ENCODE peak calls at places on chromosomes 3 and 15, in six cellular contexts. M is stimulated activated CD4-positive, alpha-beta T cell treated with anti-CD3 and anti-CD28 coated beads, Interleukin-2, amount 100 ng/mL, for 48 hours; I is HL-60; X is GM04503; G is upper lobe of right lung; R is GM13977. D is an unnamed sample.

GRCh38 chr3:194732617-194733016 is 46.9 kb downstream of the FAM43A start:
- DNase-seq in M (no peak), I (no peak), X (no peak), G (no peak), R (no peak), D (no peak)

GRCh38 chr15:66043264-66043663 is 174.0 kb downstream of the RAB11A start:
- DNase-seq in M (no peak), I (no peak), X (no peak), G (no peak), R (no peak), D (no peak)

GRCh38 chr15:59169337-59169736 is 37.3 kb upstream of the LDHAL6B start:
- DNase-seq in M (no peak), I (no peak), X (peak; percentile 73), G (no peak), R (no peak), D (no peak)

GRCh38 chr15:84983711-84984110 is 2.1 kb downstream of the PDE8A start:
- DNase-seq in M (no peak), I (no peak), X (no peak), G (no peak), R (no peak), D (no peak)

GRCh38 chr3:14125193-14126016 is 553 bp downstream of the TMEM43 start:
- DNase-seq in M (peak; percentile 50), I (peak; percentile 58), X (peak; percentile 93), G (peak; percentile 88), R (no peak), D (peak; percentile 79)

GRCh38 chr15:63277044-63277892 is at the start of gene APH1B:
- DNase-seq in M (peak; percentile 55), I (peak; percentile 76), X (no peak), G (peak; percentile 93), R (peak; percentile 89), D (peak; percentile 91)

GRCh38 chr3:129974451-129975331 is at the start of gene TRH:
- DNase-seq in M (no peak), I (no peak), X (no peak), G (no peak), R (peak; percentile 34), D (no peak)

GRCh38 chr15:78810377-78811123 is 714 bp downstream of the ADAMTS7 start:
- DNase-seq in M (no peak), I (no peak), X (no peak), G (peak; percentile 78), R (peak; percentile 70), D (peak; percentile 82)

GRCh38 chr3:32310918-32311839 is 72.7 kb downstream of the CMTM8 start:
- DNase-seq in M (no peak), I (no peak), X (no peak), G (no peak), R (no peak), D (no peak)

GRCh38 chr3:10678796-10679376 is 137.1 kb upstream of the SLC6A11 start:
- DNase-seq in M (no peak), I (no peak), X (no peak), G (no peak), R (no peak), D (no peak)

GRCh38 chr3:113200351-113200750 is 11.0 kb upstream of the BOC start:
- DNase-seq in M (no peak), I (no peak), X (no peak), G (no peak), R (no peak), D (no peak)

GRCh38 chr3:30586091-30586805 is 20.2 kb upstream of the TGFBR2 start:
- DNase-seq in M (no peak), I (no peak), X (no peak), G (no peak), R (no peak), D (no peak)

GRCh38 chr3:124780356-124780755 is 50.1 kb downstream of the UMPS start:
- DNase-seq in M (no peak), I (no peak), X (peak; percentile 89), G (peak; percentile 58), R (no peak), D (peak; percentile 86)

GRCh38 chr3:45123841-45124269 is 22.3 kb downstream of the CDCP1 start:
- DNase-seq in M (no peak), I (no peak), X (no peak), G (no peak), R (no peak), D (no peak)